ENCODE peak calls at places on chromosomes 11 and 22, in four cellular contexts. One of them, this sample, is unnamed.

GRCh38 chr22:38953577-38954413 is 3.6 kb upstream of the APOBEC3A start:
- DNase-seq in H1: no peak
- DNase-seq in trophoblast cell: peak
- DNase-seq in neuronal stem cell: no peak
- DNase-seq in this sample: peak

GRCh38 chr22:39205344-39206021 is 39.3 kb downstream of the PDGFB start:
- DNase-seq in H1: no peak
- DNase-seq in trophoblast cell: peak
- DNase-seq in neuronal stem cell: no peak
- DNase-seq in this sample: peak

GRCh38 chr22:19057539-19057938 is 64.7 kb downstream of the DGCR2 start:
- DNase-seq in H1: no peak
- DNase-seq in trophoblast cell: no peak
- DNase-seq in neuronal stem cell: no peak
- DNase-seq in this sample: no peak

GRCh38 chr22:45181240-45181639 is 17.5 kb downstream of the NUP50 start:
- DNase-seq in H1: no peak
- DNase-seq in trophoblast cell: no peak
- DNase-seq in neuronal stem cell: no peak
- DNase-seq in this sample: no peak

GRCh38 chr11:14783788-14784187 is 108.2 kb downstream of the CYP2R1 start:
- DNase-seq in H1: no peak
- DNase-seq in trophoblast cell: no peak
- DNase-seq in neuronal stem cell: no peak
- DNase-seq in this sample: no peak

GRCh38 chr11:97140885-97141494 is 751.2 kb downstream of the JRKL start:
- DNase-seq in H1: no peak
- DNase-seq in trophoblast cell: no peak
- DNase-seq in neuronal stem cell: peak
- DNase-seq in this sample: peak

GRCh38 chr11:62542750-62543567 is 3.6 kb downstream of the AHNAK start:
- DNase-seq in H1: peak
- DNase-seq in trophoblast cell: peak
- DNase-seq in neuronal stem cell: peak
- DNase-seq in this sample: peak

GRCh38 chr11:69274531-69275016 is 19.4 kb upstream of the MYEOV start:
- DNase-seq in H1: no peak
- DNase-seq in trophoblast cell: peak
- DNase-seq in neuronal stem cell: no peak
- DNase-seq in this sample: no peak

GRCh38 chr22:25111579-25112517 is 87.8 kb upstream of the CRYBB3 start:
- DNase-seq in H1: no peak
- DNase-seq in trophoblast cell: no peak
- DNase-seq in neuronal stem cell: no peak
- DNase-seq in this sample: peak

GRCh38 chr11:17810736-17811135 is 76.2 kb downstream of the KCNC1 start:
- DNase-seq in H1: no peak
- DNase-seq in trophoblast cell: peak
- DNase-seq in neuronal stem cell: no peak
- DNase-seq in this sample: no peak

GRCh38 chr11:19711911-19712280 is 741 bp upstream of the NAV2 start:
- DNase-seq in H1: no peak
- DNase-seq in trophoblast cell: no peak
- DNase-seq in neuronal stem cell: no peak
- DNase-seq in this sample: no peak

GRCh38 chr11:19714387-19715363 is 2.0 kb downstream of the NAV2 start:
- DNase-seq in H1: peak
- DNase-seq in trophoblast cell: peak
- DNase-seq in neuronal stem cell: no peak
- DNase-seq in this sample: peak

GRCh38 chr11:19714093-19714386 is 1.4 kb downstream of the NAV2 start:
- DNase-seq in H1: peak
- DNase-seq in trophoblast cell: no peak
- DNase-seq in neuronal stem cell: no peak
- DNase-seq in this sample: no peak

GRCh38 chr11:19713221-19714092 is 820 bp downstream of the NAV2 start:
- DNase-seq in H1: peak
- DNase-seq in trophoblast cell: peak
- DNase-seq in neuronal stem cell: no peak
- DNase-seq in this sample: peak

DNA sequence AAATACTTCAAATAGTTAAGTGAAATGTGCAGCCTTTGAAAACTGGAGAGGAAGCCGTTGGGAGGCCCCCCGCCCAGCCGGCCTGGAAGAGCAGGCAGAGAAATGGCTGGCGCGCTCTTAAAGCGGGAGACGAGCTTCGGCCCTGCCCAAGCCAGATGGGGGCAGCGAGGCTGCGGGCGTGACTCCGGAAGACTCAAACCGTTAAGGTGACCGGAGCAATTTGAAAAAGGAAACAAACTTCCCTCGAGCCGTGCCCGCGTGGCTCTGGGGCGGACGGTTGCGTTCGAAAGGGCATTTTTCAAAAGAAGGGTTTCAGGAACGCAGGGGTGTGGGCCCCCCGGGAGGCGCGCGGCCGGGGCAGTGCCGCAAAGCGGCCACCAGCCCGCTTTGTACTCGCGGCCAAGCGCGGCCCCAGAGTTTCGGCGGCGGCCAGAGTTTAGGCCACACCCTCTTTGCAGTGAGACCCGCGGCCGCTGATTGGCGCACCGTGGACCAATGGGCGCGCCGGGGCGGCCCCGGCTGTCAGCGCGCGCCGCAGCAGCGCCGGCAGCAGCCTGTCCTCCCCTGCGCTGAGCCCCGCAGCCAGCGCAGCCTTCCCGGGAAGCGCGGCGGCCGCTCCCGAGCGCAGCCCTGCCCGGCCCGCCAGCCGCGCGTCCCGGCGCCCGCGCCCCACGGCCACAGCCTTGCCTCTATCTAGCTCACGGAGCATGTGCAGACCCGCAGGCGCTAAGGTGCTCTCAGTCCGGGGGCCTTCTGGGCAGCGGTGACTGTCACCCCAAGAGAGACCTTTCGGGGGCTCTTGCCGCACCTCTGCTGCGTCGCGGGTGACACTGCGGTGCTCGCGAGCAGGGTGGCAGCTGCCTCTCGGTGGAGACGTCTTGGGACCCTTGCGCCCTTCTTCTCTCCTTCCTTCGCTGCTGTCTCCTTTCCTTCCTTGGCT is at the start of gene NAV2:
- DNase-seq in H1: peak
- DNase-seq in trophoblast cell: peak
- DNase-seq in neuronal stem cell: peak
- DNase-seq in this sample: peak
- H2BK12ac ChIP-seq in H1: peak
- H2BK12ac ChIP-seq in trophoblast cell: peak
- H2BK12ac ChIP-seq in neuronal stem cell: no peak
- H2BK12ac ChIP-seq in this sample: peak

GRCh38 chr11:2824851-2825250 is 60.7 kb downstream of the CDKN1C start:
- DNase-seq in H1: no peak
- DNase-seq in trophoblast cell: no peak
- DNase-seq in neuronal stem cell: no peak
- DNase-seq in this sample: no peak
- H3K4me3 ChIP-seq in H1: no peak
- H3K4me3 ChIP-seq in trophoblast cell: no peak
- H3K4me3 ChIP-seq in neuronal stem cell: no peak
- H3K4me3 ChIP-seq in this sample: no peak

DNA sequence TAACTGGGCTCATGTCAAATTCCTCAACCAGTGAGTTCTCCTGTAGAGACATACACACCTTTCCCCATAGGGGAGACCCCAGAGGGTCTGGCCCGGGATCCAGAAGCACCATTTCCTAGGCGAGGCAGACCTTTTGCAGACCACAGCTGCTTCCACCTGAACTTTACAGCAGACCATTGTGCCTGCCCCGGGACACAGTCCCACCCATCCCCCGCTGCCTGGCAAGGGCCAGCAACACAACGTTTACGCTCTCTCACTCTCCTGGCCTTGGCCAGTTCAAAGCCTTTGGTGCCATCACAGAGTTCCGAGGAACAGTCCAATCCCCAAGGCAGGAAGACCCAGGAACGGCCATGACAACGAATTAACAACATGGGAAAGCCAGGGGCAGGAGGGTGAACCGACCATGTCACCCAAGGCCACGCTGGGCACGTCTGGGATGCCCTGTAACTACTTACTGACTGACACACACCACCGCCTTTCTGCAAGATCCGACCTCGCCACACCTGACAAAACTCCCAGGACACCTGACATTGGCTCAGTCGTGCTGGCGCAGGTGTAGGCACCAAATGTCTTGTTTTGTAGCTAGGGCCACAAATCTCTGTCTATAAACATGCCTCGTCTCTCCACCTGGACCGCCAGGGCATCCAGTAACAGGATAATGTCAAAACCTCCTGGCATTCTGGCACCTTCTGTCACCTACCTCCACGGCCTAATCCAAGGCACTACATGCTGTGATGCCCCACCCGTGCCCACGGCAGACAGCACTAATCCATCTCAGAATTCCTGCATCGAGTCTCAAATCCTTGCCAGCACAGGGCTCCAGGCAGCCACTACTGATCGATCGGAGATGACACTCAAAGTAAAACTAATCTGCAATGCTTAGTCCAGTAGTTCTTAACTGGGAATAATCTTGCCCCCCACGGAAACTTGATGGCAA is 51.3 kb downstream of the MYH9 start:
- DNase-seq in H1: no peak
- DNase-seq in trophoblast cell: no peak
- DNase-seq in neuronal stem cell: no peak
- DNase-seq in this sample: no peak
- H2BK5ac ChIP-seq in H1: peak
- H2BK5ac ChIP-seq in trophoblast cell: peak
- H2BK5ac ChIP-seq in neuronal stem cell: peak
- H2BK5ac ChIP-seq in this sample: peak

GRCh38 chr11:74139151-74139918 is 31.5 kb downstream of the C2CD3 start:
- DNase-seq in H1: no peak
- DNase-seq in trophoblast cell: no peak
- DNase-seq in neuronal stem cell: no peak
- DNase-seq in this sample: peak
- H2BK12ac ChIP-seq in H1: peak
- H2BK12ac ChIP-seq in trophoblast cell: peak
- H2BK12ac ChIP-seq in neuronal stem cell: no peak
- H2BK12ac ChIP-seq in this sample: peak

GRCh38 chr11:102295045-102295444 is 22.2 kb upstream of the BIRC3 start:
- DNase-seq in H1: no peak
- DNase-seq in trophoblast cell: no peak
- DNase-seq in neuronal stem cell: no peak
- DNase-seq in this sample: no peak
- H3K4me3 ChIP-seq in H1: no peak
- H3K4me3 ChIP-seq in trophoblast cell: no peak
- H3K4me3 ChIP-seq in neuronal stem cell: no peak
- H3K4me3 ChIP-seq in this sample: no peak

GRCh38 chr22:40436460-40437431 is 66.4 kb downstream of the SGSM3 start:
- DNase-seq in H1: no peak
- DNase-seq in trophoblast cell: no peak
- DNase-seq in neuronal stem cell: peak
- DNase-seq in this sample: peak
- H2BK5ac ChIP-seq in H1: no peak
- H2BK5ac ChIP-seq in trophoblast cell: no peak
- H2BK5ac ChIP-seq in neuronal stem cell: no peak
- H2BK5ac ChIP-seq in this sample: no peak

GRCh38 chr11:6320411-6321207 is at the start of gene CAVIN3:
- DNase-seq in H1: peak
- DNase-seq in trophoblast cell: peak
- DNase-seq in neuronal stem cell: peak
- DNase-seq in this sample: peak
- H2BK12ac ChIP-seq in H1: peak
- H2BK12ac ChIP-seq in trophoblast cell: peak
- H2BK12ac ChIP-seq in neuronal stem cell: peak
- H2BK12ac ChIP-seq in this sample: peak